ENCODE peak calls at places on chromosomes 13 and 19, in four cellular contexts. One of them, this sample, is unnamed.

GRCh38 chr19:33906578-33907335 is 110.1 kb downstream of the KCTD15 start:
- DNase-seq in K562: no peak
- DNase-seq in GM12878: no peak
- DNase-seq in HL-60: no peak
- DNase-seq in this sample: no peak

GRCh38 chr13:110284809-110285519 is 22.0 kb downstream of the COL4A1 start:
- DNase-seq in K562: no peak
- DNase-seq in HL-60: no peak
- DNase-seq in GM12878: no peak
- DNase-seq in this sample: no peak

GRCh38 chr19:17873661-17874422 is 2.1 kb downstream of the SLC5A5 start:
- DNase-seq in GM12878: no peak
- DNase-seq in K562: peak
- DNase-seq in HL-60: no peak
- DNase-seq in this sample: peak

GRCh38 chr13:24267283-24267682 is 42.1 kb upstream of the C1QTNF9 start:
- DNase-seq in K562: no peak
- DNase-seq in HL-60: no peak
- DNase-seq in GM12878: peak
- DNase-seq in this sample: no peak

GRCh38 chr13:31045621-31046081 is 113.2 kb downstream of the TEX26 start:
- DNase-seq in GM12878: peak
- DNase-seq in K562: peak
- DNase-seq in HL-60: peak
- DNase-seq in this sample: no peak

GRCh38 chr19:39335168-39335567 is 675 bp downstream of the GMFG start:
- DNase-seq in K562: peak
- DNase-seq in GM12878: no peak
- DNase-seq in HL-60: no peak
- DNase-seq in this sample: no peak

GRCh38 chr13:99357149-99357596 is 50.0 kb upstream of the GPR183 start:
- DNase-seq in HL-60: no peak
- DNase-seq in K562: peak
- DNase-seq in GM12878: peak
- DNase-seq in this sample: no peak

GRCh38 chr13:40101708-40102359 is 446.4 kb downstream of the COG6 start:
- DNase-seq in HL-60: no peak
- DNase-seq in K562: no peak
- DNase-seq in GM12878: peak
- DNase-seq in this sample: no peak

GRCh38 chr13:37984357-37984756 is 114.8 kb upstream of the TRPC4 start:
- DNase-seq in K562: no peak
- DNase-seq in HL-60: no peak
- DNase-seq in GM12878: no peak
- DNase-seq in this sample: no peak

GRCh38 chr13:99955747-99956472 is 15.7 kb downstream of the ZIC5 start:
- DNase-seq in HL-60: no peak
- DNase-seq in K562: no peak
- DNase-seq in GM12878: no peak
- DNase-seq in this sample: no peak

GRCh38 chr19:8444677-8445487 is at the start of gene HNRNPM:
- DNase-seq in HL-60: peak
- DNase-seq in K562: peak
- DNase-seq in GM12878: peak
- DNase-seq in this sample: peak

GRCh38 chr19:38021356-38021755 is 114.3 kb downstream of the SIPA1L3 start:
- DNase-seq in HL-60: no peak
- DNase-seq in GM12878: no peak
- DNase-seq in K562: no peak
- DNase-seq in this sample: no peak

GRCh38 chr19:33758541-33759013 is 38.1 kb upstream of the KCTD15 start:
- DNase-seq in HL-60: no peak
- DNase-seq in K562: no peak
- DNase-seq in GM12878: no peak
- DNase-seq in this sample: no peak

GRCh38 chr13:45036206-45036605 is 46.9 kb downstream of the GPALPP1 start:
- DNase-seq in HL-60: no peak
- DNase-seq in K562: no peak
- DNase-seq in GM12878: no peak
- DNase-seq in this sample: no peak

GRCh38 chr19:8074501-8074900 is 21.9 kb downstream of the CCL25 start:
- DNase-seq in GM12878: no peak
- DNase-seq in HL-60: no peak
- DNase-seq in K562: no peak
- DNase-seq in this sample: no peak

GRCh38 chr13:43153436-43154082 is 130.2 kb downstream of the DNAJC15 start:
- DNase-seq in K562: no peak
- DNase-seq in GM12878: no peak
- DNase-seq in HL-60: no peak
- DNase-seq in this sample: no peak

GRCh38 chr19:756232-756631 is 5.3 kb downstream of the MISP start:
- DNase-seq in HL-60: no peak
- DNase-seq in K562: peak
- DNase-seq in GM12878: no peak
- DNase-seq in this sample: no peak

GRCh38 chr19:2391118-2391725 is 31.2 kb downstream of the TMPRSS9 start:
- DNase-seq in K562: peak
- DNase-seq in GM12878: peak
- DNase-seq in HL-60: peak
- DNase-seq in this sample: no peak

GRCh38 chr13:40220299-40220935 is 446.0 kb downstream of the FOXO1 start:
- DNase-seq in K562: no peak
- DNase-seq in GM12878: no peak
- DNase-seq in HL-60: no peak
- DNase-seq in this sample: no peak

DNA sequence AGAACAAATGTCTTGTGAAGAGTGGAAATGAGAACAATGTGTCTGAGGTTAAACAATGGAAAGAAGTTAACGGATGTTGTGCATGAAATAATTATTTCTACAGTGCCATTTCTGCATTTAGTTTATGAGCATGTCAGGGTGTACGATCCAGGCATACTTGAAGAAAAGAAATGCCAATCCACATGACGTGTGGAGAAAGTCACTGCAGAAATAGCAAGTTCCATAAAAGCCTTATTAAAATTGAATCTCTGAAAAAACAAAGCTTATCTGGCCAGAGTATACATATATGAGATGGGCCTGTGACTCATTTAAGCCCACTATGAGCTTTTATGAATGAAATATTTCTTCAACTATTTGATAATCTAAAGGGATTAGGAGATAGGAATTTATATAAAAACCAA is 426.1 kb downstream of the EFNB2 start:
- DNase-seq in HL-60: no peak
- DNase-seq in GM12878: no peak
- DNase-seq in K562: no peak
- DNase-seq in this sample: no peak
- TF ChIP-seq SPI1 in HL-60: no peak
- TF ChIP-seq SPI1 in GM12878: no peak
- TF ChIP-seq SPI1 in K562: no peak
- TF ChIP-seq SPI1 in this sample: no peak

DNA sequence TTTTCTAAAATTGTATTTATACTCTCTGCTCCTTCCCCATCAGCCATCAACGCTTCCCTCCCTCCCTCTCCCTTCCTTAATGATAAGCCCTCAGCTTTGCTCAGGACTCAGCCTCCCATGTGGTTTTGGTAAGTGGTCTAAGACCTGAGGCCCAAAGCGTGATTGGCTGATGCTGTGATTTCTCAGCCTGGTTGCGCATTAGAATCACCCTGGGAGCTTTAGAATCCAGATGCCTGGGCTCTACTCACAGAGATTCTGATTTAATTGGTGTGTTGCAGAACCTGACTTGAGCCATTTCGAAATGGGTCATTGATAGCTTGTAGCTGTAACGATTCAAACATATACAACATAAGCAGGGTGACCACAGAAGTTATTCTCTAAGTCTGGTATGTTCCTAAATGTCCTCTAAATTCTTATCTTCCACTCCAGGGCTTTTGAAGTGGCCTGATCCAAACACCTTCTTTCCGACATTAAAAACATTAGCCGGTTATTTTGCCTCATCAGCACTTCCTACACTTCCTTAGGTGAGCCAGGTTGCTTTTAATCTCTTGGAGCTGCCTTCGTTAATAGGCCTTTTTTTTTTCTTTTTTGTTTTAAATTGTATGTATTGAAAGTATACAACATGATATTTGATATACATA is 60.6 kb downstream of the LRCH1 start:
- DNase-seq in GM12878: no peak
- DNase-seq in HL-60: no peak
- DNase-seq in K562: no peak
- DNase-seq in this sample: no peak
- TF ChIP-seq SPI1 in GM12878: no peak
- TF ChIP-seq SPI1 in HL-60: no peak
- TF ChIP-seq SPI1 in K562: no peak
- TF ChIP-seq SPI1 in this sample: no peak

DNA sequence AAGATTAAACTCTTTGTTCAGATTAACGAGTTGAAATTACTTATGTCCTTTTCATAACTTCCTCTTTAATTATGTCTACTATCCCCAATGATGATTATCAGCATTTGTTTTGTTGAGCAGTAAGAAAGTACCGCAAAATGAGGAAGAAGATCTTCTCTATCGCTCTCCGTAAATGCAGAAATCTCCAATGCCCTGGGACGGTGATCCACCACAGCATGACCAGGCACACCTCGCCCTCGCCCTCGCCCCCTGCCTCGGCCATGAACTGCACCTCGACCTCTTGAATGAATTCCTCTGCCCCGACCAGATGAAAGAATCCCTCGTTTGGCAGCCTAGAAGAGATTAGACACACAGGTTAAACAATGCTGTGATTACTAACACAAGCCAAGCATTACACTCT is 69.1 kb downstream of the RBM26 start:
- DNase-seq in GM12878: no peak
- DNase-seq in K562: no peak
- DNase-seq in HL-60: no peak
- DNase-seq in this sample: no peak
- TF ChIP-seq SPI1 in GM12878: no peak
- TF ChIP-seq SPI1 in K562: no peak
- TF ChIP-seq SPI1 in HL-60: peak
- TF ChIP-seq SPI1 in this sample: no peak

GRCh38 chr19:41324921-41325639 is 15.1 kb downstream of the CCDC97 start:
- DNase-seq in GM12878: no peak
- DNase-seq in K562: peak
- DNase-seq in HL-60: no peak
- DNase-seq in this sample: no peak
- TF ChIP-seq SPI1 in GM12878: no peak
- TF ChIP-seq SPI1 in K562: no peak
- TF ChIP-seq SPI1 in HL-60: no peak
- TF ChIP-seq SPI1 in this sample: no peak

DNA sequence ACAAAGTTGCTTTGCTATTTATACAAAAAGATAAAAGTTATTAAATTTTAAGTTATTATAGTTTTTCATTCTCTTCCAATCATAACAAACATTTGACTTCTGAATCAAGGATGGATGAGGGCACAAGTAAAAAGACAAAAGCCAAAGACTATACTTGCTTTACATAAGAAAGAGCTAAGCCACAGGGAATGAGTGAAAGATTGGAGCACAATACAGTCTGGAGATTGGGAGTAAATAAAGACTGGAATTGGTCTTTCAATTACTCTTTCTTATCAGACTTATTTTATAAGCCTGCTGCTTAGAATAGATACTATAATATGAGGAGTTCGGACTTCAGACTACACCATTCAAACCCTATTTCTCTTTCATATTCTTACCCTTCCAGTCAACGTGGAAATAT is 1874.1 kb upstream of the PRR20A start:
- DNase-seq in GM12878: no peak
- DNase-seq in HL-60: no peak
- DNase-seq in K562: no peak
- DNase-seq in this sample: no peak
- TF ChIP-seq SPI1 in GM12878: no peak
- TF ChIP-seq SPI1 in HL-60: no peak
- TF ChIP-seq SPI1 in K562: no peak
- TF ChIP-seq SPI1 in this sample: no peak

GRCh38 chr19:6761053-6761676 is 6.1 kb downstream of the SH2D3A start:
- DNase-seq in HL-60: no peak
- DNase-seq in GM12878: no peak
- DNase-seq in K562: peak
- DNase-seq in this sample: no peak
- TF ChIP-seq SPI1 in HL-60: no peak
- TF ChIP-seq SPI1 in GM12878: no peak
- TF ChIP-seq SPI1 in K562: no peak
- TF ChIP-seq SPI1 in this sample: no peak